ENCODE peak calls at places on chromosomes 2 and 18, in seven cellular contexts. S is left ventricle myocardium inferior, W is lower lobe of right lung, T is ascending aorta, C is tibial artery, Y is cardiac muscle cell, O is brain microvascular endothelial cell. H is an unnamed sample. For H3K27me3, the result is how much of the 10 kb centered on the place peaks cover.

GRCh38 chr2:135337066-135337465 is 194.0 kb downstream of the ZRANB3 start:
- DNase-seq in C (no peak), W (no peak), O (no peak), S (no peak), T (no peak), Y (no peak), H (no peak)

GRCh38 chr2:60998628-60999545 is 18.6 kb upstream of the PEX13 start:
- DNase-seq in W (no peak), S (no peak), Y (peak), C (no peak), O (no peak), T (no peak), H (no peak)

GRCh38 chr2:18378020-18378653 is 182.3 kb downstream of the RDH14 start:
- DNase-seq in W (no peak), O (peak), T (no peak), Y (peak), C (no peak), S (no peak), H (no peak)

GRCh38 chr2:100928235-100928634 is 73.9 kb upstream of the RPL31 start:
- DNase-seq in T (peak), W (no peak), Y (no peak), O (no peak), S (no peak), C (no peak), H (no peak)

GRCh38 chr2:218216336-218216673 is 684 bp upstream of the ARPC2 start:
- DNase-seq in C (peak), Y (no peak), W (no peak), T (no peak), S (peak), O (no peak), H (no peak)

GRCh38 chr2:12479042-12479601 is 237.6 kb upstream of the TRIB2 start:
- DNase-seq in O (no peak), C (no peak), T (no peak), W (no peak), S (no peak), Y (no peak), H (no peak)

GRCh38 chr2:203535784-203536590 is 886 bp upstream of the RAPH1 start:
- DNase-seq in W (no peak), Y (no peak), T (no peak), C (no peak), S (no peak), O (no peak), H (no peak)

GRCh38 chr2:28413152-28413895 is 20.7 kb downstream of the FOSL2 start:
- DNase-seq in O (no peak), W (no peak), T (no peak), S (peak), C (no peak), Y (no peak), H (no peak)

GRCh38 chr18:68841301-68841700 is 43.4 kb downstream of the CCDC102B start:
- DNase-seq in O (no peak), W (no peak), T (no peak), C (no peak), S (no peak), Y (no peak), H (no peak)

GRCh38 chr18:40672590-40672989 is 1282.4 kb upstream of the PIK3C3 start:
- DNase-seq in Y (no peak), T (no peak), C (no peak), S (no peak), O (no peak), W (no peak), H (no peak)

GRCh38 chr2:233331536-233331935 is 22.8 kb upstream of the DGKD start:
- DNase-seq in S (peak), T (peak), O (no peak), Y (no peak), C (peak), W (peak), H (peak)

GRCh38 chr2:156110890-156111289 is 221.6 kb downstream of the NR4A2 start:
- DNase-seq in O (no peak), W (no peak), S (no peak), Y (peak), T (no peak), C (no peak), H (no peak)

GRCh38 chr2:2876350-2877042 is 501.1 kb downstream of the EIPR1 start:
- DNase-seq in O (no peak), Y (no peak), S (no peak), C (no peak), W (no peak), T (no peak), H (no peak)

GRCh38 chr2:127174176-127174575 is 45.9 kb downstream of the CYP27C1 start:
- DNase-seq in C (no peak), W (no peak), T (peak), O (peak), Y (no peak), S (no peak), H (no peak)

GRCh38 chr18:21509062-21509461 is 91.4 kb downstream of the ESCO1 start:
- DNase-seq in C (no peak), W (no peak), S (no peak), Y (no peak), T (no peak), O (no peak), H (no peak)

GRCh38 chr2:114688241-114688640 is 245.8 kb downstream of the DPP10 start:
- DNase-seq in O (no peak), Y (no peak), C (no peak), S (no peak), W (no peak), T (no peak), H (no peak)

GRCh38 chr2:98463988-98464771 is 19.5 kb downstream of the INPP4A start:
- DNase-seq in T (peak), C (no peak), Y (no peak), O (no peak), S (no peak), W (no peak), H (peak)

GRCh38 chr2:98685930-98686887 is 44.7 kb downstream of the MGAT4A start:
- DNase-seq in Y (no peak), S (no peak), C (no peak), T (no peak), O (no peak), W (no peak), H (no peak)

GRCh38 chr2:96894151-96894531 is 24.3 kb upstream of the SEMA4C start:
- DNase-seq in W (no peak), T (no peak), Y (no peak), S (no peak), O (no peak), C (no peak), H (no peak)

GRCh38 chr2:206562375-206562774 is 79.9 kb upstream of the FAM237A start:
- DNase-seq in S (no peak), C (no peak), T (no peak), O (peak), Y (no peak), W (no peak), H (no peak)

GRCh38 chr2:38444247-38444646 is 67.2 kb upstream of the ATL2 start:
- DNase-seq in Y (no peak), T (no peak), W (no peak), O (peak), S (no peak), C (no peak), H (no peak)
- H3K27ac ChIP-seq in Y (no peak), T (no peak), W (no peak), O (no peak), S (no peak), C (no peak), H (no peak)

GRCh38 chr2:216222650-216223352 is 113.7 kb downstream of the XRCC5 start:
- DNase-seq in O (peak), T (no peak), S (no peak), Y (no peak), W (no peak), C (no peak), H (no peak)
- TF ChIP-seq CTCF in O (peak), T (no peak), S (no peak), Y (peak), W (peak), C (no peak), H (no peak)

GRCh38 chr2:70904371-70905216 is 31.1 kb upstream of the ATP6V1B1 start:
- DNase-seq in T (no peak), O (no peak), Y (no peak), W (no peak), C (no peak), S (no peak), H (no peak)

GRCh38 chr2:70906439-70907018 is 29.2 kb upstream of the ATP6V1B1 start:
- DNase-seq in W (no peak), S (no peak), O (no peak), T (no peak), Y (no peak), C (no peak), H (no peak)

GRCh38 chr2:70905443-70905842 is 30.3 kb upstream of the ATP6V1B1 start:
- DNase-seq in T (no peak), W (no peak), S (no peak), O (no peak), Y (no peak), C (no peak), H (no peak)

GRCh38 chr2:70907130-70907756 is 28.5 kb upstream of the ATP6V1B1 start:
- DNase-seq in Y (peak), T (peak), C (no peak), O (peak), W (no peak), S (no peak), H (no peak)

DNA sequence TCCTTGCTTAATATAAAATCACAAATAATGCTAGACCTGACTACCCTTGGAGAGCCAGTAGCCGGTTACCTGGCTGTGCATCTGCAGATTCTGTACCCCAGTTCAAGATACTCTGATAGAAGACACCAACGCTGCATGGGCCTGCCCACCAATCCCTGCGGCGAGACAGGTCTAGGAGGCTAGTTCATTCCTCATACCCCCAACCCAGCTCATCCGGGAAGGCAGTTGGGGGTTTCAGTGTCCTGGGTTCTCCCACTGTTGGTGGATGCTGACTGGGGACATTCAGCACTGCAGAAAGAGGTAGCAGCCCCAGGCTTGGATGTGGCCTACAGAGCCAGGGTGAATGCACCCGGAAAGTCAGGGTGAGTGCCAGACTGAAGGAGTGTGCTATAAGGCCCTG is 29.7 kb upstream of the ATP6V1B1 start:
- DNase-seq in O (no peak), W (no peak), Y (no peak), S (no peak), C (no peak), T (no peak), H (no peak)
- H3K27me3 ChIP-seq in O (under half), W (half or more), Y (half or more), S (half or more), C (under half), T (under half), H (half or more)

DNA sequence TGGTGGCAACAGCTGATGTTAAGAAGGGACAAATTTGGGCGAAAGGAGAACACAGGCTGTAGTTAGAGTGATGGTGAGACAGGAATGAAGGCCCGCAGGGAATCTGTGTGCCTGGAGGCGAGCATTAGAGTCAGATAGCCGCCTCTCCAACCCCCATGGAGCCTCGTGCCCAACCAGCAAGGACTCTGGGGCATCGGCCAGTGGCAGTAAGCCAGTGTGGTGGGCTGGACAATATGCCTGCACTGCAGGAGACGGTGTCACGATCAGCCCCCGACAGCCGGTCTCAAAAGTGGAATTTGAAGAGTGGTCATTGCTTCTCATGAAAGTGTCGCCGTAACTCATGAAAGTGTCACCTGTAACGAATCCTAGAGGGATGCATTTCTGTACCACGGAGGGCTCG is 249.4 kb downstream of the ALPK2 start:
- DNase-seq in T (no peak), Y (no peak), O (no peak), S (no peak), W (no peak), C (no peak), H (no peak)
- H3K27ac ChIP-seq in T (no peak), Y (no peak), O (no peak), S (no peak), W (no peak), C (no peak), H (no peak)

H was measured in CD4-positive, alpha-beta T cell.